ENCODE peak calls at places on chromosomes 7 and 10, in six cellular contexts. I is cardiac muscle cell, B is OCI-LY7, K is heart left ventricle, C is spleen, N is transverse colon. G is an unnamed sample. For H3K9me3, H3K4me1 and H3K36me3, the result is how much of the 10 kb centered on the place peaks cover.

GRCh38 chr10:88150338-88150737 is 286.9 kb downstream of the PTEN start:
- DNase-seq in C (no peak), N (no peak), I (no peak), K (no peak), B (no peak), G (no peak)

GRCh38 chr7:51366930-51367613 is 50.5 kb upstream of the COBL start:
- DNase-seq in I (peak), K (no peak), B (peak), C (no peak), N (peak), G (no peak)

GRCh38 chr7:144842377-144842851 is 6.6 kb upstream of the TPK1 start:
- DNase-seq in C (peak), N (peak), K (peak), I (no peak), B (no peak), G (peak)

GRCh38 chr10:4981722-4982471 is 18.7 kb downstream of the AKR1C1 start:
- DNase-seq in I (peak), N (peak), B (peak), K (no peak), C (no peak), G (no peak)

GRCh38 chr10:55374917-55375316 is 573.9 kb upstream of the PCDH15 start:
- DNase-seq in C (no peak), B (no peak), I (no peak), K (no peak), N (no peak), G (no peak)

GRCh38 chr7:143288836-143289235 is 685 bp downstream of the CASP2 start:
- DNase-seq in I (no peak), N (no peak), C (no peak), B (peak), K (no peak), G (no peak)

GRCh38 chr7:42192072-42192471 is 44.9 kb downstream of the GLI3 start:
- DNase-seq in C (no peak), B (no peak), N (no peak), I (no peak), K (no peak), G (no peak)

GRCh38 chr7:77245015-77245755 is 45.6 kb upstream of the FGL2 start:
- DNase-seq in N (no peak), B (no peak), C (no peak), K (peak), I (peak), G (no peak)

GRCh38 chr7:129882531-129882930 is 70.2 kb downstream of the UBE2H start:
- DNase-seq in C (no peak), K (no peak), I (no peak), N (no peak), B (no peak), G (no peak)

GRCh38 chr7:31074403-31074802 is 22.3 kb downstream of the ADCYAP1R1 start:
- DNase-seq in K (no peak), N (no peak), C (peak), B (no peak), I (no peak), G (peak)

GRCh38 chr7:103934508-103934907 is 55.0 kb downstream of the RELN start:
- DNase-seq in I (no peak), N (no peak), B (no peak), K (no peak), C (no peak), G (no peak)

GRCh38 chr10:73413108-73413527 is 740 bp downstream of the ANXA7 start:
- DNase-seq in K (peak), I (no peak), C (no peak), B (peak), N (peak), G (no peak)

GRCh38 chr10:133415752-133416151 is 8.7 kb downstream of the SPRN start:
- DNase-seq in N (no peak), C (peak), B (no peak), I (no peak), K (no peak), G (no peak)

GRCh38 chr10:128186959-128187787 is 61.0 kb upstream of the MKI67 start:
- DNase-seq in C (no peak), B (no peak), K (no peak), N (peak), I (no peak), G (no peak)

GRCh38 chr10:97312897-97313296 is 6.2 kb upstream of the FRAT1 start:
- DNase-seq in C (no peak), B (no peak), K (no peak), N (no peak), I (no peak), G (no peak)

GRCh38 chr10:6766061-6766460 is 186.0 kb upstream of the PRKCQ start:
- DNase-seq in K (no peak), C (no peak), N (no peak), B (no peak), I (no peak), G (no peak)

GRCh38 chr10:106705576-106706526 is 458.7 kb downstream of the SORCS1 start:
- DNase-seq in I (peak), K (peak), B (peak), C (no peak), N (peak), G (no peak)

DNA sequence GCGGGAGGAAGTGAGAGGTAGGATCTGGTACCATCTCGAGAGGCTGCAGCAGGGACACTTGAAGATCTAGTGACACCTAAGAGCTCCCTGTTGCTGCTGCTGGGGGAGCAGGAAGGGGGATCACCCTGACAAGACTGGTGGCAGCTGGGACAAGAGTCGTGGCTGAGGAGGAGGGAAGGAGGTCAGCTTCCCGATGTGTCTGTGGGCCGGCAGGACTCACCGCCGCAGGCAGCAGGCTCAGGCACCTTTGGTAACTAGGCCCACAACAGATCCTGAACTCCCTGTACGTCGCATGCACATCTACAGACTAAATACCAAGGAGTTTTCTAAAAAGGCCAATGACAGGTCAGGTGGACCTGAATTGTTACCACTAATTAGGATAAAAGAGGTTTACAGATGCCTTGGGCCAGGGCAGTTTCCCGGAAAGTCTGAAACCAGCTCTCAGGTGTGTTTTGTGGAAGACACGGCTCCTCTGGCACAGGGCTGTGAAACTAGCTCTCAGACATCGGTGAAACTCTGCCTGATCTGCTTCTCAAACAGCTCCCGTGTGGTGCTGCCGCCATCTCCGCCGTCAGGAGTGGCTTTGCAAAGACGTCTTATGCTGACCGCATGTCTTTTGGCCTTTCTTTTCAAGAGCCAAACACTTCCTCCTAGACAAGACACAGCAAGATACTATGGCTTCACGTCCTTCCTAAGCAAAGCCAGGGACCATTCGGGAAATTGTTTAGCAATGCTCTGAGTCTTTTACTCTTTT is 609.7 kb downstream of the PTPRN2 start:
- DNase-seq in N (no peak), K (no peak), I (no peak), C (peak), B (no peak), G (peak)
- H3K9me3 ChIP-seq in N (under half), K (under half), I (under half), C (under half), B (under half), G (under half)

GRCh38 chr7:138154646-138155045 is 78.4 kb downstream of the AKR1D1 start:
- DNase-seq in C (no peak), B (no peak), I (no peak), K (no peak), N (no peak), G (no peak)
- H3K4me1 ChIP-seq in C (under half), B (under half), I (under half), K (under half), N (under half), G (under half)

GRCh38 chr10:79142522-79143309 is 74.0 kb downstream of the ZMIZ1 start:
- DNase-seq in B (no peak), I (no peak), N (no peak), K (no peak), C (peak), G (no peak)
- H3K36me3 ChIP-seq in B (under half), I (under half), N (under half), K (under half), C (under half), G (under half)

GRCh38 chr7:158278745-158279320 is 308.8 kb downstream of the PTPRN2 start:
- DNase-seq in I (no peak), K (peak), C (peak), B (no peak), N (no peak), G (peak)
- H3K9me3 ChIP-seq in I (under half), K (under half), C (under half), B (under half), N (under half), G (under half)

GRCh38 chr10:86968994-86969355 is 693 bp downstream of the ADIRF start:
- DNase-seq in C (no peak), I (no peak), N (no peak), B (no peak), K (no peak), G (no peak)
- H3K4me1 ChIP-seq in C (half or more), I (under half), N (half or more), B (under half), K (half or more), G (half or more)

GRCh38 chr7:99478464-99479440 is 6.1 kb downstream of the ZNF789 start:
- DNase-seq in I (no peak), K (no peak), C (peak), N (no peak), B (no peak), G (no peak)
- H3K36me3 ChIP-seq in I (under half), K (under half), C (under half), N (under half), B (half or more), G (under half)

DNA sequence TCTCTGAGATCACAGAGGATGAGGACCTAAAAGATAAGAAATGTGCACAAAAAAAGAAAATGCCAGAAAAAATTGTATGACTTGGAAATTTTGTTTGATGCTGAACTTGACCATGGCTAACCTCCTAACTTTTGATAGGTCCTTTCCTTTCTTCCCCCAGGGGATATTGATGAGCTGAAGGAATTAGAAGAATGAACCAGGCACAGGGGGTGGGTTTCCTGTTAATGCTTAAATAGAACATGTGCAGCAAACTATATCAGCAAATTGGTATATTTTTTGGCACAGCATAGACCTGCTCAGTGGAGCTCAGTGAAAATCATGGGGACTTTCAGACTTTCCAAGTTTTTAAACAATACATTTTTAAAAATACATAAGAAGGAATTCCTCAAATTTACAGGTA is 300.7 kb downstream of the HDAC9 start:
- DNase-seq in I (no peak), C (no peak), N (no peak), K (no peak), B (no peak), G (no peak)
- H3K9me3 ChIP-seq in I (under half), C (under half), N (under half), K (under half), B (under half), G (under half)

DNA sequence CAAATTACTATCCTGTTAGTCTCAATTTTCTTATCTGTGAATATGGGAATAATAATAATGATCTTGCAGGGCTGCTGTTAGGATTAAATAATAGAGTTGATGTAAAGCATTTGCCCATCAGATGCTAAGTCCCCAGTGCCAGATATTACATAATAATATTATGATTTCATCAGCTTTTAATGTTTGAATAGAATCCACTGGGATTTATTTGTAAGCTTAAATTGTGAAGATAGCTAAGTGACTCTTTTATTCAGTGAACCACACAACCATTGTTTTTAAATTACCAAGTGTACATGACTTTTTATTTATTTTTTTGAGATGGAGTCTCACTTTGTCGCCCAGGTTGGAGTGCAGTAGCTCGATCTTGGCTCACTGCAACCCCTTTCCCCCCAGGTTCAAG is 510.3 kb upstream of the DPP6 start:
- DNase-seq in I (no peak), C (no peak), B (no peak), K (no peak), N (no peak), G (no peak)
- H3K4me1 ChIP-seq in I (under half), C (under half), B (under half), K (under half), N (under half), G (under half)

DNA sequence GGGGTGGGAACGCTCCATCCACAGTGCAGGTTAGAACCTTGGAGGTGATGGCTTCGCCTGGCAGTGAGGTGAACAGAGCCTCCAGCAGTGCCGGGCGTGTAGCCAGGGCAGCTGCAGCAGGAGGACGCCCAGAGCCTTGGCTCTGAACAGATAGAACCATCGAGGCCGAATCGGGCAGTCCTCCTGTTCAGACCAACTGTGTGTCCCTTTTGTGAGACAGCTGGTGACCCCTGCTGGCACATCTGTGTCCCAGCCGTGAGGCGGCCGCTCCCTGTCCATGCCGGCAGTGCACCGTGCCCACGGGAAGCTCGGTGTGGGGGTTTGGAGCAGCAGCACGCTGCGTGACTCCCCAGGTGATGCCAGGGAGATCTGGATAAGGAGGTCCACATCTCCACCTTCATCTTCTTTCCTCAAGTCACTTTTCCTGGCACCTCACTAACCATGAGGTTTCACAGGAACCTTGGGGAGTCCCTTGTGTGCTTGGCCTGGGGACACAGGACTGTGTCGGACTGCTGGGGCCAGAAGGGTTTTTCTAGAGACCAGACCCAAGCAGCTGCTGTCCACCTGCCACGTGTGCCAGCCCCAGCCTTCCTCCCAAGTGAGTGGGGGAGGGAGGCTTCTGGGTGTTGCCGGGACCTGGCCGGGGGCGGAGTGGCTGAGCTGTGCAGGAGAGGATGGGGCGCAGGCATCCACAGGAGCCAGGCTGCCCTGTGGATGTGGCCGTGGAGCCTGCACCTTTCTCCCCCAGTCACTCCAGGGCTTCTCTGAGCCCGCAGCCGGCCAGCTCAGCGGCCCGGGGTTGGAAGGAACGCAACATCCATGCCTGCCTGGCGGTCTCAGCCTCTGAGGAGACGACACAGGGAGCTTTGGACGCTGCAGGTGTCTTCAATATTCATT is 69.4 kb downstream of the DNAJB6 start:
- DNase-seq in C (no peak), I (no peak), N (no peak), K (peak), B (no peak), G (no peak)
- H3K36me3 ChIP-seq in C (half or more), I (under half), N (under half), K (under half), B (under half), G (under half)

G was measured in tibial artery.